ENCODE peak calls at places on chromosomes 4 and X, in five cellular contexts. Q is HS-27A, E is smooth muscle cell of the brain vasculature, Z is GM04504, O is pulmonary artery endothelial cell. T is an unnamed sample.

GRCh38 chrX:14865201-14865600 is 7.7 kb downstream of the FANCB start:
- DNase-seq in Q (no peak), E (no peak), Z (no peak), O (no peak), T (no peak)

GRCh38 chr4:149700272-149700671 is 115.4 kb downstream of the IQCM start:
- DNase-seq in Q (no peak), E (no peak), Z (no peak), O (no peak), T (no peak)

GRCh38 chrX:115378471-115378870 is 89.0 kb downstream of the LUZP4 start:
- DNase-seq in Q (no peak), E (no peak), Z (peak), O (no peak), T (peak)

GRCh38 chr4:143282170-143282760 is 54.4 kb upstream of the GAB1 start:
- DNase-seq in Q (no peak), E (peak), Z (no peak), O (no peak), T (no peak)

GRCh38 chrX:19535481-19535880 is 20.2 kb upstream of the MAP3K15 start:
- DNase-seq in Q (no peak), E (no peak), Z (no peak), O (no peak), T (no peak)

GRCh38 chrX:119503484-119503861 is 35.2 kb downstream of the SLC25A5 start:
- DNase-seq in Q (peak), E (peak), Z (peak), O (peak), T (no peak)

GRCh38 chr4:106258145-106259045 is 57.6 kb downstream of the TBCK start:
- DNase-seq in Q (no peak), E (peak), Z (no peak), O (no peak), T (no peak)

GRCh38 chrX:150363561-150364346 is 637 bp downstream of the MAMLD1 start:
- DNase-seq in Q (no peak), E (no peak), Z (no peak), O (no peak), T (no peak)

GRCh38 chrX:133958997-133959688 is 26.3 kb downstream of the GPC3 start:
- DNase-seq in Q (no peak), E (no peak), Z (no peak), O (no peak), T (no peak)

T was measured in dermis microvascular lymphatic vessel endothelial cell.